ENCODE peak calls at places on chromosomes 3 and 15, in ten cellular contexts. One of them, this sample, is unnamed.

GRCh38 chr15:66078196-66078928 is 175.2 kb downstream of the MEGF11 start:
- DNase-seq in upper lobe of right lung: no peak
- DNase-seq in right lobe of liver: no peak
- DNase-seq in fibroblast of lung: no peak
- DNase-seq in lower lobe of right lung: no peak
- DNase-seq in left lung: no peak
- DNase-seq in nephron progenitor cell: no peak
- DNase-seq in neural crest cell: no peak
- DNase-seq in GM12865: peak; percentile 53
- DNase-seq in AG04450: no peak
- DNase-seq in this sample: no peak

GRCh38 chr3:16338999-16339398 is 74.0 kb downstream of the OXNAD1 start:
- DNase-seq in GM12865: peak; percentile 17
- DNase-seq in fibroblast of lung: peak; percentile 90
- DNase-seq in AG04450: peak; percentile 90
- DNase-seq in upper lobe of right lung: no peak
- DNase-seq in neural crest cell: no peak
- DNase-seq in lower lobe of right lung: no peak
- DNase-seq in nephron progenitor cell: no peak
- DNase-seq in right lobe of liver: no peak
- DNase-seq in left lung: no peak
- DNase-seq in this sample: no peak

GRCh38 chr15:41490355-41490754 is 3.3 kb upstream of the ITPKA start:
- DNase-seq in AG04450: peak; percentile 92
- DNase-seq in upper lobe of right lung: no peak
- DNase-seq in lower lobe of right lung: no peak
- DNase-seq in GM12865: peak; percentile 85
- DNase-seq in right lobe of liver: no peak
- DNase-seq in left lung: no peak
- DNase-seq in fibroblast of lung: peak; percentile 98
- DNase-seq in neural crest cell: no peak
- DNase-seq in nephron progenitor cell: no peak
- DNase-seq in this sample: peak; percentile 69

GRCh38 chr3:165254812-165255211 is 58.6 kb upstream of the SLITRK3 start:
- DNase-seq in neural crest cell: no peak
- DNase-seq in GM12865: peak; percentile 28
- DNase-seq in left lung: no peak
- DNase-seq in upper lobe of right lung: no peak
- DNase-seq in right lobe of liver: no peak
- DNase-seq in lower lobe of right lung: no peak
- DNase-seq in fibroblast of lung: peak; percentile 34
- DNase-seq in AG04450: no peak
- DNase-seq in nephron progenitor cell: no peak
- DNase-seq in this sample: no peak

GRCh38 chr3:177262396-177262795 is 65.1 kb upstream of the TBL1XR1 start:
- DNase-seq in GM12865: no peak
- DNase-seq in left lung: no peak
- DNase-seq in fibroblast of lung: peak; percentile 77
- DNase-seq in neural crest cell: no peak
- DNase-seq in nephron progenitor cell: no peak
- DNase-seq in right lobe of liver: no peak
- DNase-seq in lower lobe of right lung: no peak
- DNase-seq in upper lobe of right lung: no peak
- DNase-seq in AG04450: no peak
- DNase-seq in this sample: no peak

GRCh38 chr3:16888785-16889607 is 4.2 kb downstream of the PLCL2 start:
- DNase-seq in AG04450: no peak
- DNase-seq in right lobe of liver: no peak
- DNase-seq in nephron progenitor cell: no peak
- DNase-seq in left lung: no peak
- DNase-seq in fibroblast of lung: no peak
- DNase-seq in neural crest cell: no peak
- DNase-seq in upper lobe of right lung: no peak
- DNase-seq in GM12865: peak; percentile 78
- DNase-seq in lower lobe of right lung: no peak
- DNase-seq in this sample: peak; percentile 31

GRCh38 chr15:26773917-26774316 is 1.1 kb upstream of the GABRB3 start:
- DNase-seq in right lobe of liver: no peak
- DNase-seq in nephron progenitor cell: peak; percentile 27
- DNase-seq in GM12865: no peak
- DNase-seq in AG04450: no peak
- DNase-seq in lower lobe of right lung: no peak
- DNase-seq in fibroblast of lung: no peak
- DNase-seq in neural crest cell: no peak
- DNase-seq in left lung: no peak
- DNase-seq in upper lobe of right lung: no peak
- DNase-seq in this sample: no peak

GRCh38 chr3:155070932-155071387 is 9.2 kb upstream of the MME start:
- DNase-seq in neural crest cell: no peak
- DNase-seq in lower lobe of right lung: no peak
- DNase-seq in left lung: no peak
- DNase-seq in right lobe of liver: no peak
- DNase-seq in upper lobe of right lung: no peak
- DNase-seq in nephron progenitor cell: no peak
- DNase-seq in fibroblast of lung: peak; percentile 93
- DNase-seq in AG04450: peak; percentile 96
- DNase-seq in GM12865: no peak
- DNase-seq in this sample: no peak

GRCh38 chr3:64717872-64718613 is 30.2 kb upstream of the ADAMTS9 start:
- DNase-seq in upper lobe of right lung: no peak
- DNase-seq in nephron progenitor cell: no peak
- DNase-seq in neural crest cell: no peak
- DNase-seq in fibroblast of lung: no peak
- DNase-seq in left lung: no peak
- DNase-seq in lower lobe of right lung: no peak
- DNase-seq in AG04450: no peak
- DNase-seq in right lobe of liver: no peak
- DNase-seq in GM12865: no peak
- DNase-seq in this sample: no peak
- TF ChIP-seq CTCF in upper lobe of right lung: peak; percentile 57
- TF ChIP-seq CTCF in nephron progenitor cell: peak; percentile 56
- TF ChIP-seq CTCF in neural crest cell: peak; percentile 70
- TF ChIP-seq CTCF in fibroblast of lung: peak; percentile 59
- TF ChIP-seq CTCF in left lung: peak; percentile 28
- TF ChIP-seq CTCF in lower lobe of right lung: peak; percentile 42
- TF ChIP-seq CTCF in AG04450: peak; percentile 52
- TF ChIP-seq CTCF in right lobe of liver: peak; percentile 26
- TF ChIP-seq CTCF in GM12865: no peak
- TF ChIP-seq CTCF in this sample: no peak

DNA sequence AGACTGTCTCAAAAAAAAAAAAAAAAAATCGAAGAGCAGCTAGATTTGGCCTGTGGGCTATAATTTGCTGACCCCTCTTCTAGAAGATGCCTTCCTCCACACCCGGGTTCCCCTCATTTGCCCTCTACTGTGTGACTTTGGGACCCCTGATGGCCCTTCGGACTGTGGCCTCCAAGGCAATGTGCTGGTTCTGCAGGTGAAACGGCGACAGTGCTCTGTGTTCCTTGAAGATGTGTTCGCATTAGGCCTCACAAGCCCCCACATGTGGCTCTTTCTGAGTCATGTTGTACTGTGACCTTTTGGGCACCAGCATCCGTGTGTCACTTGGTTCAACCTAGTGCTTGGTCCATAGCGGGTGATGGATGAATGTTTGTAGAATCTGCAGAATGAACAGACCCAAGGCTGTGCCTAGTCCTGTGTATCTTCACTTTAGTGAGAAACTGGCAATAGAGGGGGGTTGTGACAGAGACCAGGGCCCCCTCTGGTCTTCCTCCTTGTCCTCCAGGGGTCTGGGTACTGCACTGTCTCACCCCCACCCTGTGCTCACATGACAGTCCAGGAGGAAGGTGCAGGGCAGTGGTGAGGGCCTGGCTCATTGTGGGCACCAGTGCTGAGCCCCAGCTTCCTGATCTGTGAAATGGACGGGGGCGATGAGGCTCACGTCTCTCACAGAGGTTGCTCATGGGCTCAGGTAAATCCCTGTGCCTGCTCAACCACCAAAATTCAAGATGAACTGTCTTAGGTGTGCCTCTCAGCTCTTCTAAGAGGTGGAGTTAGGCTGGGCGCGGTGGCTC is 22.7 kb downstream of the GOLGA6L2 start:
- DNase-seq in fibroblast of lung: no peak
- DNase-seq in lower lobe of right lung: no peak
- DNase-seq in left lung: no peak
- DNase-seq in AG04450: no peak
- DNase-seq in nephron progenitor cell: no peak
- DNase-seq in upper lobe of right lung: peak; percentile 39
- DNase-seq in neural crest cell: no peak
- DNase-seq in GM12865: no peak
- DNase-seq in right lobe of liver: no peak
- DNase-seq in this sample: no peak
- TF ChIP-seq CTCF in fibroblast of lung: no peak
- TF ChIP-seq CTCF in lower lobe of right lung: no peak
- TF ChIP-seq CTCF in left lung: no peak
- TF ChIP-seq CTCF in AG04450: no peak
- TF ChIP-seq CTCF in nephron progenitor cell: no peak
- TF ChIP-seq CTCF in upper lobe of right lung: no peak
- TF ChIP-seq CTCF in neural crest cell: no peak
- TF ChIP-seq CTCF in GM12865: no peak
- TF ChIP-seq CTCF in right lobe of liver: no peak
- TF ChIP-seq CTCF in this sample: no peak

GRCh38 chr15:51366071-51366470 is 24.6 kb downstream of the GLDN start:
- DNase-seq in nephron progenitor cell: no peak
- DNase-seq in lower lobe of right lung: no peak
- DNase-seq in AG04450: no peak
- DNase-seq in right lobe of liver: no peak
- DNase-seq in left lung: no peak
- DNase-seq in upper lobe of right lung: no peak
- DNase-seq in fibroblast of lung: no peak
- DNase-seq in GM12865: no peak
- DNase-seq in neural crest cell: no peak
- DNase-seq in this sample: no peak

GRCh38 chr15:51368751-51369450 is 27.4 kb downstream of the GLDN start:
- DNase-seq in GM12865: no peak
- DNase-seq in AG04450: peak; percentile 81
- DNase-seq in fibroblast of lung: peak; percentile 89
- DNase-seq in nephron progenitor cell: no peak
- DNase-seq in neural crest cell: no peak
- DNase-seq in right lobe of liver: no peak
- DNase-seq in lower lobe of right lung: no peak
- DNase-seq in upper lobe of right lung: no peak
- DNase-seq in left lung: no peak
- DNase-seq in this sample: no peak

GRCh38 chr15:51368307-51368706 is 26.9 kb downstream of the GLDN start:
- DNase-seq in neural crest cell: no peak
- DNase-seq in upper lobe of right lung: no peak
- DNase-seq in AG04450: no peak
- DNase-seq in right lobe of liver: no peak
- DNase-seq in lower lobe of right lung: no peak
- DNase-seq in GM12865: no peak
- DNase-seq in fibroblast of lung: no peak
- DNase-seq in nephron progenitor cell: no peak
- DNase-seq in left lung: no peak
- DNase-seq in this sample: no peak

GRCh38 chr15:51366911-51367310 is 25.5 kb downstream of the GLDN start:
- DNase-seq in neural crest cell: no peak
- DNase-seq in GM12865: no peak
- DNase-seq in fibroblast of lung: peak; percentile 74
- DNase-seq in left lung: peak; percentile 53
- DNase-seq in AG04450: peak; percentile 13
- DNase-seq in nephron progenitor cell: no peak
- DNase-seq in upper lobe of right lung: no peak
- DNase-seq in right lobe of liver: no peak
- DNase-seq in lower lobe of right lung: no peak
- DNase-seq in this sample: no peak

GRCh38 chr15:51367322-51367976 is 26.0 kb downstream of the GLDN start:
- DNase-seq in left lung: no peak
- DNase-seq in upper lobe of right lung: no peak
- DNase-seq in AG04450: no peak
- DNase-seq in fibroblast of lung: peak; percentile 31
- DNase-seq in lower lobe of right lung: no peak
- DNase-seq in neural crest cell: no peak
- DNase-seq in GM12865: no peak
- DNase-seq in right lobe of liver: no peak
- DNase-seq in nephron progenitor cell: no peak
- DNase-seq in this sample: no peak
- TF ChIP-seq CTCF in left lung: no peak
- TF ChIP-seq CTCF in upper lobe of right lung: no peak
- TF ChIP-seq CTCF in AG04450: no peak
- TF ChIP-seq CTCF in fibroblast of lung: no peak
- TF ChIP-seq CTCF in lower lobe of right lung: no peak
- TF ChIP-seq CTCF in neural crest cell: no peak
- TF ChIP-seq CTCF in GM12865: no peak
- TF ChIP-seq CTCF in right lobe of liver: no peak
- TF ChIP-seq CTCF in nephron progenitor cell: no peak
- TF ChIP-seq CTCF in this sample: no peak

DNA sequence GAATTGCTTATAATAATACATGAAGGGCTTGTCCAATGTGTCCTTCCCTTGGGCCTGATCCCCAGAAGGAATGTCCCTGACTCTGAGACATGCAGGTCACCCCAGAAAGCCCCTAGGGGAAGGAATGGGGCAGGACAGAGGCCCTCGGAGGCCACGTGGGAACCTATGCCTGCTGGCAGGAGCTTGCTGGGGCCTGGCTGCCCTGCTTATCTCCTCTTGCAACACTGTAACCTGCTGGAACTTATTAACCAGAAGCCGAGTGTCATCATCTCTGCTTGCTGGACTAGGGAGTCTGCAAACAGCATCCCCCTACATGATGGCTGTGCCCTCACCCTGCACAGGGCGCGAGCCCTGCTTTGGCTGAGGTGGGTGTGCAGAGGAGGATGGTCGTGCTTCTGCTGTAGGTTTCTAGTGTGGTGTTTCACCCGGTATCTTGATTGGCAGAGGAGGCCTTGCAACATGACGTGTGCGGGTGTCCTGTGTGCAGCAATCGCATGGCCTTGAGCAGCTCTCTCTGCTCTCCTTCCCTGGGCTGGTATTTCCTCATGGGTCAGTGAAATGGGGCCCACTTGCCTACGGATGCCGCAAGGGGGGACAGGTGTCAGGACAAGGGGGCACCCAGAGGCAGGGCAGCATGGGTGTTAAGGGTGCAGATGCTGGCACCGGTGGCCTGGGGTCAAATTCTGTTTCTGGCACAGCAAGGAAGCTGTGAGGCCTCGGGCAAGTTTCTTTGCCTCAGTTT is 5.0 kb downstream of the CHST13 start:
- DNase-seq in upper lobe of right lung: peak; percentile 53
- DNase-seq in left lung: peak; percentile 29
- DNase-seq in fibroblast of lung: no peak
- DNase-seq in AG04450: no peak
- DNase-seq in right lobe of liver: peak; percentile 76
- DNase-seq in neural crest cell: no peak
- DNase-seq in nephron progenitor cell: no peak
- DNase-seq in GM12865: no peak
- DNase-seq in lower lobe of right lung: peak; percentile 44
- DNase-seq in this sample: no peak
- TF ChIP-seq CTCF in upper lobe of right lung: no peak
- TF ChIP-seq CTCF in left lung: no peak
- TF ChIP-seq CTCF in fibroblast of lung: no peak
- TF ChIP-seq CTCF in AG04450: no peak
- TF ChIP-seq CTCF in right lobe of liver: peak; percentile 66
- TF ChIP-seq CTCF in neural crest cell: no peak
- TF ChIP-seq CTCF in nephron progenitor cell: no peak
- TF ChIP-seq CTCF in GM12865: no peak
- TF ChIP-seq CTCF in lower lobe of right lung: no peak
- TF ChIP-seq CTCF in this sample: no peak

DNA sequence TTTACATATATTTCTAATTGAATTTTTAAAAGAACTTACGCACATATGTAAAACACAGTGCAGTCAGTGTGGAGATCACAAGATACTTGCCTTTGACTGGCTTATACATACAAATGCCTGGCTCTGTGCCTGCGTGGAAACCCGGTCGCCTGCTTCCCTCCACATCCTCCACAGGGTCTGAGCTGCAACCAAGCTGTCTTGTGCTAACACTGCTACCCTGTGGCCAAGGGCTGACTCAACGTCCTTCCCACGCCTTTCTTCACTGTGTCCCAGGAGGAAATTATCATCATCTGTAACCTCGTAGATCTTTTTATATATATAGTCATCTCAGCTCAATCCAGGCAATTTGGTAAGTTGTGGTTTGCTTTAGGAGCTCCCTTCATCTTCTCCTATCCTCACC is 116.9 kb downstream of the WNT7A start:
- DNase-seq in nephron progenitor cell: no peak
- DNase-seq in fibroblast of lung: no peak
- DNase-seq in left lung: no peak
- DNase-seq in neural crest cell: no peak
- DNase-seq in AG04450: no peak
- DNase-seq in lower lobe of right lung: no peak
- DNase-seq in GM12865: no peak
- DNase-seq in upper lobe of right lung: no peak
- DNase-seq in right lobe of liver: no peak
- DNase-seq in this sample: no peak
- TF ChIP-seq CTCF in nephron progenitor cell: no peak
- TF ChIP-seq CTCF in fibroblast of lung: no peak
- TF ChIP-seq CTCF in left lung: no peak
- TF ChIP-seq CTCF in neural crest cell: peak; percentile 37
- TF ChIP-seq CTCF in AG04450: no peak
- TF ChIP-seq CTCF in lower lobe of right lung: no peak
- TF ChIP-seq CTCF in GM12865: no peak
- TF ChIP-seq CTCF in upper lobe of right lung: no peak
- TF ChIP-seq CTCF in right lobe of liver: no peak
- TF ChIP-seq CTCF in this sample: no peak